ENCODE peak calls at places on chromosomes 1 and 21, in eight cellular contexts. K is endothelial cell; Z is AG09319; J is GM12865; Y is lower leg skin; Q is GM20000; V is CD4-positive, alpha-beta T cell; P is AG04450. O is an unnamed sample.

GRCh38 chr1:179002552-179003345 is 22.9 kb upstream of the FAM20B start:
- DNase-seq in Z (no peak), V (peak; percentile 55), Y (peak; percentile 59), Q (peak; percentile 61), K (peak; percentile 95), P (peak; percentile 32), J (peak; percentile 71), O (no peak)

GRCh38 chr1:8166436-8166835 is 140.3 kb upstream of the ERRFI1 start:
- DNase-seq in Y (no peak), V (no peak), Q (no peak), Z (no peak), P (no peak), K (no peak), J (no peak), O (no peak)

GRCh38 chr1:23114424-23115079 is 54.1 kb downstream of the LUZP1 start:
- DNase-seq in K (no peak), V (no peak), Y (no peak), Z (no peak), J (peak; percentile 13), Q (no peak), P (no peak), O (no peak)

GRCh38 chr1:1182491-1183220 is 9.0 kb downstream of the TTLL10 start:
- DNase-seq in K (peak; percentile 2), Y (no peak), Q (no peak), J (no peak), Z (no peak), P (no peak), V (no peak), O (no peak)

GRCh38 chr21:42565886-42566523 is 52.4 kb downstream of the SLC37A1 start:
- DNase-seq in Q (no peak), K (no peak), V (no peak), J (no peak), P (no peak), Y (no peak), Z (no peak), O (no peak)

GRCh38 chr1:168833801-168834224 is 104.8 kb upstream of the DPT start:
- DNase-seq in Q (no peak), Y (no peak), K (no peak), Z (no peak), P (no peak), V (no peak), J (no peak), O (no peak)

GRCh38 chr1:155125946-155126493 is 1.7 kb upstream of the EFNA1 start:
- DNase-seq in Q (no peak), Z (no peak), Y (no peak), P (no peak), V (no peak), K (peak; percentile 22), J (no peak), O (no peak)

GRCh38 chr1:57889686-57890360 is 466.0 kb upstream of the DAB1 start:
- DNase-seq in Z (no peak), V (no peak), P (no peak), K (no peak), J (no peak), Q (no peak), Y (no peak), O (no peak)

GRCh38 chr1:240706150-240706904 is 94.4 kb upstream of the GREM2 start:
- DNase-seq in V (no peak), K (no peak), J (no peak), Y (no peak), Q (no peak), Z (peak; percentile 84), P (no peak), O (no peak)

GRCh38 chr1:243970077-243970476 is 81.0 kb upstream of the ZBTB18 start:
- DNase-seq in Y (no peak), J (no peak), Z (no peak), P (no peak), Q (no peak), V (no peak), K (no peak), O (no peak)

GRCh38 chr1:148318123-148318899 is 164.8 kb downstream of the PPIAL4G start:
- DNase-seq in Y (no peak), Q (peak; percentile 75), Z (no peak), K (peak; percentile 20), P (no peak), V (peak; percentile 31), J (peak; percentile 76), O (peak; percentile 51)

GRCh38 chr1:226209307-226210059 is 14.0 kb upstream of the MIXL1 start:
- DNase-seq in V (no peak), K (no peak), P (no peak), J (no peak), Q (no peak), Z (no peak), Y (no peak), O (no peak)

GRCh38 chr1:16351449-16351993 is 759 bp downstream of the FBXO42 start:
- DNase-seq in Q (peak; percentile 16), J (no peak), Y (no peak), Z (no peak), K (no peak), V (no peak), P (no peak), O (no peak)

GRCh38 chr1:88302843-88303486 is 381.1 kb upstream of the PKN2 start:
- DNase-seq in J (peak; percentile 9), Z (peak; percentile 7), V (no peak), Q (no peak), Y (no peak), P (peak; percentile 24), K (peak; percentile 20), O (no peak)

GRCh38 chr1:37556712-37557196 is at the start of gene DNALI1:
- DNase-seq in V (no peak), P (peak; percentile 81), Z (peak; percentile 67), Q (peak; percentile 54), Y (peak; percentile 25), K (peak; percentile 95), J (peak; percentile 61), O (no peak)

GRCh38 chr1:212470059-212470458 is 37.3 kb downstream of the NENF start:
- DNase-seq in J (no peak), Z (peak; percentile 94), V (no peak), Y (peak; percentile 93), P (peak; percentile 96), Q (no peak), K (no peak), O (no peak)

GRCh38 chr1:98557808-98558390 is 103.6 kb upstream of the SNX7 start:
- DNase-seq in Y (no peak), K (no peak), Q (no peak), J (no peak), V (no peak), P (no peak), Z (no peak), O (no peak)

GRCh38 chr1:98555814-98556213 is 105.7 kb upstream of the SNX7 start:
- DNase-seq in Q (no peak), Z (no peak), P (no peak), Y (no peak), V (no peak), J (no peak), K (no peak), O (no peak)

DNA sequence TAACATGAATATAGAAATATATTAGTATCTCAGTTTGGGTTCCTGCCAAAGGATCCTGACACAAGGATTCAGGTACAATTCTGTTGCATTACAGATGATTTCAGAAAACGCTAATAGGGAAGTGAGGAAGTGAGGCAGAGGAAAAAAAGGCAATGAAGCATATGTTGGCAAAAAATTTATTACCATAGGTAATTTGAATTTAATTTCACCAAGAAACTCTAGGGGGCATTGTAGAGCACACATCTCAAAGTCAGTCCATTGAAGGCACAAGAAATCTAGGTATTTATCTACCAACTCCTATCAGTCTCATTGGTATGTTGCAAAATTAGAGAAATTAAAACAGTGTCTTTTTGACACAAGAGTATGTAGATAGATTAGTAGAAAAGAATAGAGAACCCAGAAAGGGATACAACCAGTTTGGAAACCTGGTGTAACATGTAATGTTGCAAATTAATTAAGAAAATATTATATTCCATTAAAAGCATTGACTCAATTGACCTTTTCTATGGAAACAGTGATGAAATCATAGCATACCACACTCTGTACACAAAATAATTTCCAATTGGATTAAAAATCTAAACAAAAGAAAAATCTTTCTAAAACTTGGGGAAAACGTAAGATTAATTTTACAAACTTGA is 104.9 kb upstream of the SNX7 start:
- DNase-seq in P (no peak), K (no peak), J (peak; percentile 15), Y (no peak), Z (no peak), V (no peak), Q (peak; percentile 11), O (no peak)
- TF ChIP-seq CTCF in P (peak; percentile 55), K (peak; percentile 81), J (peak; percentile 40), Y (no peak), Z (peak; percentile 46), V (no peak), Q (no peak), O (peak; percentile 38)

DNA sequence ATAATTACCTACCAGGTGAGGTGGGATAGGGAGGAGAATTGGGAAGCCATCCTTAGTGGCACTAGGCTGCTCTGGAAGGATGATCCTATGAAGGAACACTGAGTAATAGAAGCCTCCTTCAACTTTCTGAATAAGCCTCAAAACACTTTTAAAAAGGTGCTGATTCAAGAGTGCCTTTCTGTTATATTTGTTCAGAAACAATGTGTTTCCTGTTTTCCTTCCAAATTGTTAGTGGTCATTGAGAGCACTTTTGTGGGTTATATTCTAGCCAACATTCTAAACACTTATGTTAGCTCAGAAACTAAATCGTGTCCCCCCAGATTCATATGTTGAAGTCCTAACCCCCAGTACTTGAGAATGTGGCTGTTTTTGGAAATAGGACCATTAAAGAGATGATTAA is 237.3 kb downstream of the TNR start:
- DNase-seq in Q (no peak), Z (no peak), P (no peak), K (no peak), Y (no peak), J (no peak), V (no peak), O (no peak)
- TF ChIP-seq CTCF in Q (no peak), Z (no peak), P (no peak), K (no peak), Y (no peak), J (no peak), V (no peak), O (no peak)

GRCh38 chr1:159421821-159422220 is 10.2 kb upstream of the OR10J4 start:
- DNase-seq in Y (no peak), Q (no peak), V (no peak), J (no peak), Z (no peak), P (no peak), K (peak; percentile 19), O (no peak)
- TF ChIP-seq CTCF in Y (no peak), Q (no peak), V (no peak), J (peak; percentile 39), Z (no peak), P (no peak), K (peak; percentile 53), O (peak; percentile 53)

DNA sequence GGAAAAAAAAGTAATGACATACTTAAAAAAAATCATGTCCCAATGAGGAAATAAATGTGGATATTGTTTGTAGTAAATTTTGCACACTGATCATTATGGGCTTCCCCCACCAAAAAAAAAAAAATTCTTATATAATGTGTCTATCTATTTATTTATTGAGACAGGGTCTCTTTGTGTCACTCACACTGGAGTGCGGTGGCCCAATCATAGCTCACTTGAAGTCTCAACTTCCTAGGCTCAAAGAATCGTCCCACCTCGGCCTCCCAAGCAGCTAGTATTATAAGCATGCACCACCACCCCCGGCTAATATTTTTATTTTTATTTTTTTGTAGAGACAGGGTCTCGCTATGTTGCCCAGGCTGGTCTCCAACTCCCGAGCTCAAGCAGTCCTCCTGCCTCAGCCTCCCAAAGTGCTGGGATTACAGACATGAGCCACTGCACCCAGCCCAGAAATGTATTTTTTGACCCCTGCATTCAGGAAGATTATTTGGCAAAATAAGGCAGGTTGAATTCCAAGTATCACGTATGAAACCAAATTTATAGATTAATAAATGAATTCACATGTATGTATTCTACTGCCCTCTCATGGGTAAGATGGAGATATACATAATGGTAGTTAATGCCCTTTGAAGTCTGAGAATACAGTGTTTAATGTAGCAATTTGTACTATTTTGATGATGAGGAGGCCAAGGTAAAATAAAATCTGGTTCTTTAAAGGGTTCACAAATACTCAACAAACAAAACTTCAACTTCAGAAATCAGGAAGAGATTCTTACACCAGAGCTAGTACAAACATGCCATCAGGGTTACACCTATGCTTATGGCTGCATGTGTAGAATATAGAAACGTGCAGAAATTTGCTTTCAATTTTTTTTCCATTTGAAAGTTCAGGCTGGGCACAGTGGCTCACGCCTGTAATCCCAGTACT is 1.4 kb upstream of the DENND2C start:
- DNase-seq in K (no peak), Q (peak; percentile 36), P (no peak), J (no peak), Y (no peak), V (no peak), Z (no peak), O (no peak)
- TF ChIP-seq CTCF in K (peak; percentile 34), Q (no peak), P (peak; percentile 46), J (no peak), Y (no peak), V (peak; percentile 51), Z (peak; percentile 22), O (peak; percentile 3)

O was measured in GM12864.